ENCODE peak calls at places on chromosome 17, in six cellular contexts. X, M, D, O, J and Z are unnamed samples.

GRCh38 chr17:75524971-75525805 is at the start of gene LLGL2:
- DNase-seq in X (no peak), M (peak), D (peak), O (peak), J (peak), Z (peak)

GRCh38 chr17:32445075-32445427 is 741 bp downstream of the PSMD11 start:
- DNase-seq in X (no peak), M (no peak), D (no peak), O (peak), J (no peak), Z (no peak)

GRCh38 chr17:72244942-72245341 is 124.1 kb downstream of the SOX9 start:
- DNase-seq in X (no peak), M (no peak), D (no peak), O (no peak), J (no peak), Z (no peak)

GRCh38 chr17:68749742-68750562 is 148.8 kb upstream of the FAM20A start:
- DNase-seq in X (no peak), M (no peak), D (no peak), O (no peak), J (no peak), Z (no peak)

GRCh38 chr17:27457731-27458523 is 1.7 kb downstream of the KSR1 start:
- DNase-seq in X (no peak), M (peak), D (peak), O (no peak), J (no peak), Z (peak)

GRCh38 chr17:78092794-78093324 is 35.7 kb downstream of the TMC6 start:
- DNase-seq in X (no peak), M (peak), D (no peak), O (no peak), J (no peak), Z (no peak)

GRCh38 chr17:45440161-45440859 is 7.6 kb upstream of the ARHGAP27 start:
- DNase-seq in X (no peak), M (peak), D (no peak), O (no peak), J (peak), Z (peak)

GRCh38 chr17:4130715-4131114 is 12.1 kb downstream of the ZZEF1 start:
- DNase-seq in X (no peak), M (no peak), D (no peak), O (no peak), J (no peak), Z (no peak)

GRCh38 chr17:64107517-64108235 is 22.3 kb downstream of the ERN1 start:
- DNase-seq in X (no peak), M (no peak), D (no peak), O (no peak), J (peak), Z (no peak)